ENCODE peak calls at places on chromosomes 13 and 19, in seven cellular contexts. W is cardiac muscle cell; C is NCI-H2081; L is activated naive CD4-positive, alpha-beta T cell treated with anti-CD3 and anti-CD28 coated beads, Interleukin-2, amount 10 ng/mL, durations not matched to agents 7 days and 5 days; G is fibroblast of lung; H is left kidney; N is activated T-cell treated with anti-CD3 and anti-CD28 coated beads for 1 hour. D is an unnamed sample.

GRCh38 chr13:114110091-114110829 is 22.2 kb downstream of the RASA3 start:
- DNase-seq in N (peak), H (peak), C (no peak), G (no peak), W (no peak), L (peak), D (no peak)

GRCh38 chr13:112760440-112760839 is 70.6 kb downstream of the ATP11A start:
- DNase-seq in W (no peak), H (no peak), N (no peak), G (peak), C (peak), L (no peak), D (no peak)

GRCh38 chr19:4495471-4495870 is 22.8 kb downstream of the PLIN4 start:
- DNase-seq in L (no peak), G (no peak), N (no peak), H (no peak), W (no peak), C (no peak), D (no peak)

GRCh38 chr19:48630289-48631036 is 6.7 kb downstream of the DBP start:
- DNase-seq in N (no peak), W (peak), C (no peak), L (no peak), H (peak), G (peak), D (no peak)

GRCh38 chr13:84917252-84917878 is 881.9 kb downstream of the SLITRK6 start:
- DNase-seq in W (peak), H (peak), G (peak), C (peak), L (no peak), N (no peak), D (no peak)

GRCh38 chr19:7197169-7197759 is 97.0 kb downstream of the INSR start:
- DNase-seq in L (peak), N (peak), G (peak), H (peak), C (peak), W (peak), D (peak)

GRCh38 chr19:47465957-47466356 is 5.7 kb downstream of the SLC8A2 start:
- DNase-seq in L (no peak), H (no peak), C (no peak), G (no peak), W (no peak), N (no peak), D (no peak)

GRCh38 chr19:1410136-1410786 is 2.9 kb downstream of the DAZAP1 start:
- DNase-seq in G (peak), L (no peak), C (no peak), N (no peak), W (peak), H (peak), D (no peak)

GRCh38 chr19:44675516-44675915 is 4.2 kb downstream of the CEACAM19 start:
- DNase-seq in C (no peak), H (peak), N (no peak), L (no peak), W (no peak), G (no peak), D (no peak)

GRCh38 chr13:23898101-23898500 is 799 bp upstream of the C1QTNF9B start:
- DNase-seq in H (peak), G (peak), L (no peak), W (peak), C (no peak), N (no peak), D (no peak)

GRCh38 chr13:110412132-110412912 is 105.2 kb downstream of the COL4A2 start:
- DNase-seq in N (peak), C (peak), L (peak), W (peak), H (peak), G (peak), D (peak)

GRCh38 chr19:55590621-55591020 is 8.7 kb downstream of the FIZ1 start:
- DNase-seq in L (no peak), N (no peak), H (peak), C (peak), W (peak), G (no peak), D (no peak)

GRCh38 chr13:102970542-102970941 is 95.7 kb downstream of the SLC10A2 start:
- DNase-seq in C (no peak), H (no peak), W (no peak), L (no peak), G (no peak), N (no peak), D (no peak)

GRCh38 chr19:10888421-10888866 is 17.1 kb downstream of the CARM1 start:
- DNase-seq in L (no peak), H (peak), W (no peak), N (no peak), G (no peak), C (peak), D (no peak)

GRCh38 chr13:61727714-61728275 is 312.1 kb upstream of the PCDH20 start:
- DNase-seq in W (peak), G (no peak), N (no peak), C (no peak), H (peak), L (no peak), D (no peak)

GRCh38 chr13:39105110-39105509 is 66.9 kb downstream of the NHLRC3 start:
- DNase-seq in C (peak), L (no peak), H (no peak), N (no peak), G (peak), W (peak), D (no peak)

GRCh38 chr19:37551123-37551993 is 43.2 kb downstream of the ZNF571 start:
- DNase-seq in L (peak), N (peak), G (peak), W (peak), H (peak), C (no peak), D (no peak)

GRCh38 chr19:6712692-6713670 is 7.5 kb downstream of the C3 start:
- DNase-seq in C (no peak), L (no peak), H (no peak), G (no peak), W (no peak), N (no peak), D (no peak)

GRCh38 chr19:1746401-1747284 is 6.7 kb upstream of the ONECUT3 start:
- DNase-seq in N (no peak), C (no peak), H (no peak), L (no peak), W (peak), G (no peak), D (no peak)

GRCh38 chr13:30289533-30289932 is 17.8 kb downstream of the KATNAL1 start:
- DNase-seq in H (no peak), C (no peak), N (no peak), L (no peak), G (no peak), W (no peak), D (no peak)

GRCh38 chr13:30735025-30735967 is at the start of gene ALOX5AP:
- DNase-seq in L (peak), C (no peak), G (no peak), W (no peak), N (no peak), H (no peak), D (no peak)

GRCh38 chr13:66225071-66225470 is 1005.1 kb downstream of the PCDH9 start:
- DNase-seq in C (no peak), L (no peak), N (no peak), W (no peak), H (peak), G (no peak), D (no peak)

GRCh38 chr13:114068723-114069322 is 63.6 kb downstream of the RASA3 start:
- DNase-seq in W (peak), H (peak), N (no peak), G (peak), L (no peak), C (no peak), D (no peak)

GRCh38 chr13:113013303-113013702 is 44.3 kb downstream of the MCF2L start:
- DNase-seq in L (no peak), N (no peak), C (no peak), W (no peak), H (no peak), G (no peak), D (no peak)

GRCh38 chr13:95226932-95227718 is 74.1 kb downstream of the ABCC4 start:
- DNase-seq in C (no peak), W (no peak), H (peak), N (no peak), L (no peak), G (no peak), D (no peak)

GRCh38 chr19:32916969-32917611 is 47.5 kb upstream of the SLC7A9 start:
- DNase-seq in L (no peak), G (no peak), C (no peak), N (no peak), H (no peak), W (no peak), D (no peak)

GRCh38 chr19:11699931-11700794 is 38.6 kb downstream of the ZNF823 start:
- DNase-seq in C (peak), H (peak), L (no peak), W (peak), G (peak), N (no peak), D (no peak)

GRCh38 chr13:98751397-98752110 is 918 bp downstream of the SLC15A1 start:
- DNase-seq in L (no peak), G (peak), H (peak), C (no peak), W (peak), N (no peak), D (no peak)

GRCh38 chr13:84607614-84608013 is 725.3 kb upstream of the SLITRK1 start:
- DNase-seq in L (no peak), C (no peak), N (no peak), H (peak), W (peak), G (peak), D (peak)

GRCh38 chr13:75489502-75490263 is 7.7 kb upstream of the TBC1D4 start:
- DNase-seq in H (no peak), N (no peak), L (no peak), G (peak), W (peak), C (no peak), D (no peak)

GRCh38 chr19:46736544-46737274 is 9.1 kb upstream of the FKRP start:
- DNase-seq in H (peak), L (no peak), N (no peak), W (peak), C (no peak), G (no peak), D (no peak)

GRCh38 chr19:11453468-11454341 is 18.3 kb downstream of the PRKCSH start:
- DNase-seq in C (no peak), L (peak), H (no peak), G (no peak), W (no peak), N (no peak), D (no peak)

GRCh38 chr13:50574731-50575130 is 268.8 kb downstream of the DLEU7 start:
- DNase-seq in G (no peak), W (peak), N (no peak), L (no peak), H (peak), C (no peak), D (peak)

GRCh38 chr19:45866400-45867176 is 2.5 kb downstream of the FOXA3 start:
- DNase-seq in W (no peak), H (no peak), L (no peak), C (no peak), N (no peak), G (no peak), D (no peak)

D was measured in AG04449.